ENCODE peak calls at places on chromosomes 16 and 17, in five cellular contexts. One of them, this sample, is unnamed.

GRCh38 chr17:68399638-68400403 is 57.5 kb downstream of the WIPI1 start:
- DNase-seq in neural crest cell: no peak
- DNase-seq in M059J: no peak
- DNase-seq in EL: peak
- DNase-seq in esophagus muscularis mucosa: peak
- DNase-seq in this sample: no peak

GRCh38 chr16:53417011-53417410 is 17.3 kb upstream of the RBL2 start:
- DNase-seq in neural crest cell: no peak
- DNase-seq in M059J: peak
- DNase-seq in EL: peak
- DNase-seq in esophagus muscularis mucosa: no peak
- DNase-seq in this sample: peak

GRCh38 chr16:47806309-47806847 is 345.2 kb downstream of the PHKB start:
- DNase-seq in neural crest cell: no peak
- DNase-seq in M059J: no peak
- DNase-seq in EL: no peak
- DNase-seq in esophagus muscularis mucosa: no peak
- DNase-seq in this sample: no peak

GRCh38 chr16:11497851-11498289 is 88.8 kb downstream of the LITAF start:
- DNase-seq in neural crest cell: no peak
- DNase-seq in M059J: peak
- DNase-seq in EL: peak
- DNase-seq in esophagus muscularis mucosa: no peak
- DNase-seq in this sample: peak

GRCh38 chr17:66580601-66581385 is 254.1 kb upstream of the CACNG5 start:
- DNase-seq in neural crest cell: no peak
- DNase-seq in M059J: peak
- DNase-seq in EL: peak
- DNase-seq in esophagus muscularis mucosa: no peak
- DNase-seq in this sample: no peak

GRCh38 chr16:87487361-87487924 is 5.4 kb downstream of the ZCCHC14 start:
- DNase-seq in neural crest cell: no peak
- DNase-seq in M059J: no peak
- DNase-seq in EL: no peak
- DNase-seq in esophagus muscularis mucosa: no peak
- DNase-seq in this sample: peak

GRCh38 chr16:85757341-85757822 is 6.5 kb upstream of the C16orf74 start:
- DNase-seq in neural crest cell: no peak
- DNase-seq in M059J: peak
- DNase-seq in EL: peak
- DNase-seq in esophagus muscularis mucosa: no peak
- DNase-seq in this sample: peak

GRCh38 chr16:12215302-12216105 is 239.0 kb downstream of the SNX29 start:
- DNase-seq in neural crest cell: no peak
- DNase-seq in M059J: no peak
- DNase-seq in EL: no peak
- DNase-seq in esophagus muscularis mucosa: no peak
- DNase-seq in this sample: no peak

GRCh38 chr16:58329147-58329546 is 34.3 kb upstream of the PRSS54 start:
- DNase-seq in neural crest cell: no peak
- DNase-seq in M059J: peak
- DNase-seq in EL: peak
- DNase-seq in esophagus muscularis mucosa: no peak
- DNase-seq in this sample: peak

GRCh38 chr17:77454560-77455095 is 313.9 kb downstream of the SEC14L1 start:
- DNase-seq in neural crest cell: no peak
- DNase-seq in M059J: no peak
- DNase-seq in EL: no peak
- DNase-seq in esophagus muscularis mucosa: no peak
- DNase-seq in this sample: no peak

GRCh38 chr17:72305472-72305871 is 184.7 kb downstream of the SOX9 start:
- DNase-seq in neural crest cell: no peak
- DNase-seq in M059J: peak
- DNase-seq in EL: no peak
- DNase-seq in esophagus muscularis mucosa: no peak
- DNase-seq in this sample: no peak

GRCh38 chr16:50684823-50685455 is 3.8 kb upstream of the SNX20 start:
- DNase-seq in neural crest cell: no peak
- DNase-seq in M059J: no peak
- DNase-seq in EL: no peak
- DNase-seq in esophagus muscularis mucosa: no peak
- DNase-seq in this sample: no peak

GRCh38 chr16:15735610-15736009 is 85.6 kb downstream of the NDE1 start:
- DNase-seq in neural crest cell: no peak
- DNase-seq in M059J: no peak
- DNase-seq in EL: no peak
- DNase-seq in esophagus muscularis mucosa: no peak
- DNase-seq in this sample: no peak

GRCh38 chr17:73340093-73340596 is 28.3 kb upstream of the CDC42EP4 start:
- DNase-seq in neural crest cell: no peak
- DNase-seq in M059J: peak
- DNase-seq in EL: peak
- DNase-seq in esophagus muscularis mucosa: no peak
- DNase-seq in this sample: peak

GRCh38 chr16:53428681-53429080 is 5.6 kb upstream of the RBL2 start:
- DNase-seq in neural crest cell: no peak
- DNase-seq in M059J: no peak
- DNase-seq in EL: no peak
- DNase-seq in esophagus muscularis mucosa: no peak
- DNase-seq in this sample: no peak

GRCh38 chr16:89256651-89257254 is 39.2 kb downstream of the ZNF778 start:
- DNase-seq in neural crest cell: no peak
- DNase-seq in M059J: peak
- DNase-seq in EL: peak
- DNase-seq in esophagus muscularis mucosa: no peak
- DNase-seq in this sample: peak

GRCh38 chr17:58369214-58370031 is 17.4 kb upstream of the SUPT4H1 start:
- DNase-seq in neural crest cell: no peak
- DNase-seq in M059J: no peak
- DNase-seq in EL: no peak
- DNase-seq in esophagus muscularis mucosa: no peak
- DNase-seq in this sample: no peak

GRCh38 chr17:1736348-1737281 is 6.1 kb upstream of the SERPINF2 start:
- DNase-seq in neural crest cell: no peak
- DNase-seq in M059J: peak
- DNase-seq in EL: peak
- DNase-seq in esophagus muscularis mucosa: no peak
- DNase-seq in this sample: peak

GRCh38 chr17:42305543-42306384 is 17.5 kb downstream of the STAT5A start:
- DNase-seq in neural crest cell: no peak
- DNase-seq in M059J: no peak
- DNase-seq in EL: no peak
- DNase-seq in esophagus muscularis mucosa: no peak
- DNase-seq in this sample: no peak

GRCh38 chr17:74836191-74836590 is 23.5 kb downstream of the GRIN2C start:
- DNase-seq in neural crest cell: no peak
- DNase-seq in M059J: no peak
- DNase-seq in EL: no peak
- DNase-seq in esophagus muscularis mucosa: no peak
- DNase-seq in this sample: no peak

GRCh38 chr17:18381158-18381952 is 3.8 kb downstream of the EVPLL start:
- DNase-seq in neural crest cell: no peak
- DNase-seq in M059J: no peak
- DNase-seq in EL: no peak
- DNase-seq in esophagus muscularis mucosa: no peak
- DNase-seq in this sample: no peak

GRCh38 chr17:45114117-45114932 is 18.0 kb downstream of the PLCD3 start:
- DNase-seq in neural crest cell: no peak
- DNase-seq in M059J: no peak
- DNase-seq in EL: no peak
- DNase-seq in esophagus muscularis mucosa: no peak
- DNase-seq in this sample: no peak

GRCh38 chr17:83099570-83100181 is 20.3 kb downstream of the METRNL start:
- DNase-seq in neural crest cell: no peak
- DNase-seq in M059J: peak
- DNase-seq in EL: peak
- DNase-seq in esophagus muscularis mucosa: no peak
- DNase-seq in this sample: no peak

GRCh38 chr17:77327181-77327565 is 186.4 kb downstream of the SEC14L1 start:
- DNase-seq in neural crest cell: no peak
- DNase-seq in M059J: no peak
- DNase-seq in EL: no peak
- DNase-seq in esophagus muscularis mucosa: no peak
- DNase-seq in this sample: no peak

GRCh38 chr16:14454391-14454790 is 175.7 kb downstream of the PARN start:
- DNase-seq in neural crest cell: no peak
- DNase-seq in M059J: peak
- DNase-seq in EL: peak
- DNase-seq in esophagus muscularis mucosa: no peak
- DNase-seq in this sample: no peak

GRCh38 chr17:1495265-1495664 is 2.8 kb upstream of the MYO1C start:
- DNase-seq in neural crest cell: no peak
- DNase-seq in M059J: peak
- DNase-seq in EL: peak
- DNase-seq in esophagus muscularis mucosa: no peak
- DNase-seq in this sample: peak

GRCh38 chr16:81536648-81537047 is 92.0 kb downstream of the CMIP start:
- DNase-seq in neural crest cell: no peak
- DNase-seq in M059J: no peak
- DNase-seq in EL: no peak
- DNase-seq in esophagus muscularis mucosa: no peak
- DNase-seq in this sample: no peak

GRCh38 chr17:17132746-17133145 is 73.4 kb downstream of the PLD6 start:
- DNase-seq in neural crest cell: no peak
- DNase-seq in M059J: no peak
- DNase-seq in EL: no peak
- DNase-seq in esophagus muscularis mucosa: no peak
- DNase-seq in this sample: no peak

GRCh38 chr17:73399056-73399455 is 87.3 kb upstream of the CDC42EP4 start:
- DNase-seq in neural crest cell: no peak
- DNase-seq in M059J: no peak
- DNase-seq in EL: no peak
- DNase-seq in esophagus muscularis mucosa: no peak
- DNase-seq in this sample: no peak

GRCh38 chr17:76585649-76586593 is at the start of gene ST6GALNAC2:
- DNase-seq in neural crest cell: peak
- DNase-seq in M059J: peak
- DNase-seq in EL: peak
- DNase-seq in esophagus muscularis mucosa: no peak
- DNase-seq in this sample: no peak

This sample was measured in renal cortical epithelial cell.